ENCODE peak calls at places on chromosomes 11 and 22, in six cellular contexts. One of them, this sample, is unnamed.

GRCh38 chr22:44153705-44154104 is 27.0 kb upstream of the PARVG start:
- DNase-seq in IMR-90: no peak
- DNase-seq in H9: no peak
- DNase-seq in H1: no peak
- DNase-seq in mesenchymal stem cell: no peak
- DNase-seq in neuronal stem cell: no peak
- DNase-seq in this sample: no peak

GRCh38 chr11:69950120-69950519 is 128.0 kb upstream of the ANO1 start:
- DNase-seq in IMR-90: peak
- DNase-seq in H9: peak
- DNase-seq in H1: peak
- DNase-seq in mesenchymal stem cell: no peak
- DNase-seq in neuronal stem cell: no peak
- DNase-seq in this sample: peak

GRCh38 chr11:23457641-23458040 is 597.4 kb upstream of the CCDC179 start:
- DNase-seq in IMR-90: no peak
- DNase-seq in H9: no peak
- DNase-seq in H1: no peak
- DNase-seq in mesenchymal stem cell: no peak
- DNase-seq in neuronal stem cell: no peak
- DNase-seq in this sample: no peak

GRCh38 chr11:86676533-86677154 is 4.2 kb upstream of the ME3 start:
- DNase-seq in IMR-90: no peak
- DNase-seq in H9: peak
- DNase-seq in H1: no peak
- DNase-seq in mesenchymal stem cell: no peak
- DNase-seq in neuronal stem cell: peak
- DNase-seq in this sample: peak

GRCh38 chr11:76086713-76087635 is 119.3 kb downstream of the WNT11 start:
- DNase-seq in IMR-90: peak
- DNase-seq in H9: no peak
- DNase-seq in H1: no peak
- DNase-seq in mesenchymal stem cell: peak
- DNase-seq in neuronal stem cell: no peak
- DNase-seq in this sample: no peak

GRCh38 chr11:69220581-69221051 is 64.9 kb downstream of the SMIM38 start:
- DNase-seq in IMR-90: no peak
- DNase-seq in H9: peak
- DNase-seq in H1: no peak
- DNase-seq in mesenchymal stem cell: no peak
- DNase-seq in neuronal stem cell: no peak
- DNase-seq in this sample: no peak

GRCh38 chr11:69841859-69842698 is 22.9 kb upstream of the FGF3 start:
- DNase-seq in IMR-90: peak
- DNase-seq in H9: peak
- DNase-seq in H1: no peak
- DNase-seq in mesenchymal stem cell: no peak
- DNase-seq in neuronal stem cell: no peak
- DNase-seq in this sample: peak

GRCh38 chr11:95790933-95791247 is 592 bp downstream of the CEP57 start:
- DNase-seq in IMR-90: peak
- DNase-seq in H9: peak
- DNase-seq in H1: no peak
- DNase-seq in mesenchymal stem cell: peak
- DNase-seq in neuronal stem cell: peak
- DNase-seq in this sample: peak

GRCh38 chr22:45717787-45718186 is 46.2 kb downstream of the ATXN10 start:
- DNase-seq in IMR-90: peak
- DNase-seq in H9: no peak
- DNase-seq in H1: no peak
- DNase-seq in mesenchymal stem cell: peak
- DNase-seq in neuronal stem cell: no peak
- DNase-seq in this sample: peak

GRCh38 chr11:57571631-57572030 is 4.2 kb upstream of the UBE2L6 start:
- DNase-seq in IMR-90: no peak
- DNase-seq in H9: no peak
- DNase-seq in H1: no peak
- DNase-seq in mesenchymal stem cell: no peak
- DNase-seq in neuronal stem cell: no peak
- DNase-seq in this sample: no peak

GRCh38 chr11:34340653-34341052 is 17.2 kb downstream of the ABTB2 start:
- DNase-seq in IMR-90: no peak
- DNase-seq in H9: no peak
- DNase-seq in H1: no peak
- DNase-seq in mesenchymal stem cell: no peak
- DNase-seq in neuronal stem cell: no peak
- DNase-seq in this sample: no peak
- H3K4me2 ChIP-seq in IMR-90: no peak
- H3K4me2 ChIP-seq in H9: no peak
- H3K4me2 ChIP-seq in H1: no peak
- H3K4me2 ChIP-seq in mesenchymal stem cell: no peak
- H3K4me2 ChIP-seq in neuronal stem cell: no peak
- H3K4me2 ChIP-seq in this sample: no peak

DNA sequence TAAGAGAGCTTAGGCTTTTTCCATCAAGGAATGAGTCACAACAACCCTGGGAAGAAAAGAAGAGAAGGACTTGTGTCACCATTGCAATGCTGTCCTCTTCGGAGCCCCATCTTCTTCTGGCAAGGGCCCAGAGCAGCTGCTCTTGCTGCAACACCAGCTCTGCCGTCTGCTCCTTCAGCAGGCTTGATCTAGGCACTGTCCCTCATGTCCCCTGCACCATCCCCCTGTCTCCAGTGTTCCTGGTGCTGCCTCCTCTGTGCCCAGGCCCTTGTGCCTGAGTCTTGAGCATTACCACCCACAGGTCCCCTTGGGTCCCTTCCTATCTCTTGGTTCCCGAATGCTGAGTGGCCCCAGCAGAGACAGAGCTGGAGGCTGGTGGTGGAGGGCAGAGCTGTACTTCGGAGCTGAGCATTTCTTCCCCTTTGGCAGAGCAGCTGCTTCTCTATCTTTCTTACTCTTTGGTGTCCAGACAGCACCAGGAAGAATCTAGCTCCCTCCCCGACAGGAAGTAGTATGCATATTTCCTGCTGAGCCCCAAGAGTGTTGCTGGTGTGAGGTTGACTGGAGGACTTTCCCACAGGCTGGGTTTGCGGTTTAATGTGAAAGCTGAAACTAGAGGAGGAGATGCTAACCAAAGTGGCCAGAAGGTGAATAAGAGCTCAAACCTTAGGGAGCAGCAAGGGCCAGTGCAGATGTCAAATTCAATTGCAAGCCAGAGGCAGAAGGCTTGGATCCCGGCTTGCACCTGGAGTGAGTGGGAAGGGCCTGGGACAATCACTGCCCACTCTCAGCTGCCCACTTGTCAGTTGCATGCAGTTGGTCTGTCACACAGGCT is 27.8 kb downstream of the WEE1 start:
- DNase-seq in IMR-90: peak
- DNase-seq in H9: peak
- DNase-seq in H1: no peak
- DNase-seq in mesenchymal stem cell: peak
- DNase-seq in neuronal stem cell: no peak
- DNase-seq in this sample: peak
- H4K8ac ChIP-seq in IMR-90: peak
- H4K8ac ChIP-seq in H9: no peak
- H4K8ac ChIP-seq in H1: peak
- H4K8ac ChIP-seq in mesenchymal stem cell: peak
- H4K8ac ChIP-seq in neuronal stem cell: no peak
- H4K8ac ChIP-seq in this sample: no peak

DNA sequence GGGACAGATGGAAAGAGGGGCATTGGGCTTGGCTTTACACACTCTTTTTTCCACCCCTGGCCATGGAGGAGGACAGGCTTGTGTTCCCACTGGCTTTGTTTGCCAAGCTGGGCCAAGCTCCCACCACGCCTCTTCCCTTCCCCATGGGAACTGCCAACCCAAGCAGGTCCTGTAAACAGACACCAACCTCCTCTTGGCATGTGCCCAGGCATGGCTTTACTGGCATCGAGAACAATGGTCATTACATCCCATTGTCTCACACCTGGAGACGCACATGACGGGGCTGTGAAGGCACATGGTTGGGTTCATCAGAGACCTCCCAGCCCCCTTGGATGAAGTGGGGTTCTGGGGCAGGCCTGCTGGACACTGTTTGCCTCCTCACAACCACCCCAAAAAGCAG is 11.7 kb downstream of the SEC14L3 start:
- DNase-seq in IMR-90: no peak
- DNase-seq in H9: no peak
- DNase-seq in H1: no peak
- DNase-seq in mesenchymal stem cell: no peak
- DNase-seq in neuronal stem cell: no peak
- DNase-seq in this sample: no peak
- H2BK15ac ChIP-seq in IMR-90: no peak
- H2BK15ac ChIP-seq in H9: no peak
- H2BK15ac ChIP-seq in H1: no peak
- H2BK15ac ChIP-seq in mesenchymal stem cell: no peak
- H2BK15ac ChIP-seq in neuronal stem cell: no peak
- H2BK15ac ChIP-seq in this sample: no peak

GRCh38 chr11:108933630-108934029 is 268.8 kb downstream of the DDX10 start:
- DNase-seq in IMR-90: peak
- DNase-seq in H9: no peak
- DNase-seq in H1: no peak
- DNase-seq in mesenchymal stem cell: peak
- DNase-seq in neuronal stem cell: no peak
- DNase-seq in this sample: no peak
- H3K4me2 ChIP-seq in IMR-90: peak
- H3K4me2 ChIP-seq in H9: no peak
- H3K4me2 ChIP-seq in H1: no peak
- H3K4me2 ChIP-seq in mesenchymal stem cell: no peak
- H3K4me2 ChIP-seq in neuronal stem cell: no peak
- H3K4me2 ChIP-seq in this sample: no peak

GRCh38 chr11:12856338-12856737 is 152.8 kb upstream of the RASSF10 start:
- DNase-seq in IMR-90: no peak
- DNase-seq in H9: no peak
- DNase-seq in H1: no peak
- DNase-seq in mesenchymal stem cell: no peak
- DNase-seq in neuronal stem cell: no peak
- DNase-seq in this sample: no peak
- H4K8ac ChIP-seq in IMR-90: peak
- H4K8ac ChIP-seq in H9: no peak
- H4K8ac ChIP-seq in H1: no peak
- H4K8ac ChIP-seq in mesenchymal stem cell: peak
- H4K8ac ChIP-seq in neuronal stem cell: no peak
- H4K8ac ChIP-seq in this sample: no peak